ENCODE peak calls at places on chromosomes 2 and 18, in four cellular contexts. One of them, this sample, is unnamed.

GRCh38 chr2:27977623-27978312 is 87.2 kb downstream of the BABAM2 start:
- DNase-seq in H1: no peak
- DNase-seq in WTC11: no peak
- DNase-seq in K562: no peak
- DNase-seq in this sample: no peak

GRCh38 chr2:173872714-173873113 is 92.5 kb downstream of the SP3 start:
- DNase-seq in H1: no peak
- DNase-seq in K562: no peak
- DNase-seq in WTC11: no peak
- DNase-seq in this sample: no peak

GRCh38 chr2:201116115-201116958 is at the start of gene CFLAR:
- DNase-seq in K562: peak
- DNase-seq in WTC11: peak
- DNase-seq in H1: no peak
- DNase-seq in this sample: peak

GRCh38 chr2:17442334-17442733 is 75.9 kb downstream of the RAD51AP2 start:
- DNase-seq in H1: no peak
- DNase-seq in WTC11: no peak
- DNase-seq in K562: no peak
- DNase-seq in this sample: no peak

GRCh38 chr2:165762723-165763122 is 31.3 kb downstream of the GALNT3 start:
- DNase-seq in K562: no peak
- DNase-seq in WTC11: no peak
- DNase-seq in H1: no peak
- DNase-seq in this sample: no peak

GRCh38 chr2:169509230-169509917 is at the start of gene KLHL41:
- DNase-seq in H1: no peak
- DNase-seq in WTC11: no peak
- DNase-seq in K562: no peak
- DNase-seq in this sample: no peak

GRCh38 chr2:8241317-8241716 is 440.5 kb upstream of the ID2 start:
- DNase-seq in K562: no peak
- DNase-seq in WTC11: no peak
- DNase-seq in H1: no peak
- DNase-seq in this sample: no peak

GRCh38 chr2:61677306-61677705 is 139.2 kb upstream of the XPO1 start:
- DNase-seq in WTC11: no peak
- DNase-seq in H1: no peak
- DNase-seq in K562: no peak
- DNase-seq in this sample: no peak

GRCh38 chr2:46554381-46554780 is 75.0 kb downstream of the TMEM247 start:
- DNase-seq in WTC11: no peak
- DNase-seq in K562: no peak
- DNase-seq in H1: no peak
- DNase-seq in this sample: no peak

GRCh38 chr18:41145526-41145925 is 809.5 kb upstream of the PIK3C3 start:
- DNase-seq in H1: no peak
- DNase-seq in WTC11: no peak
- DNase-seq in K562: no peak
- DNase-seq in this sample: no peak

GRCh38 chr18:32958746-32959145 is 185.9 kb upstream of the KLHL14 start:
- DNase-seq in H1: no peak
- DNase-seq in K562: no peak
- DNase-seq in WTC11: no peak
- DNase-seq in this sample: no peak

GRCh38 chr18:32956591-32957310 is 183.9 kb upstream of the KLHL14 start:
- DNase-seq in H1: no peak
- DNase-seq in WTC11: no peak
- DNase-seq in K562: no peak
- DNase-seq in this sample: peak
- TF ChIP-seq TEAD4 in H1: no peak
- TF ChIP-seq TEAD4 in WTC11: no peak
- TF ChIP-seq TEAD4 in K562: no peak
- TF ChIP-seq TEAD4 in this sample: no peak

DNA sequence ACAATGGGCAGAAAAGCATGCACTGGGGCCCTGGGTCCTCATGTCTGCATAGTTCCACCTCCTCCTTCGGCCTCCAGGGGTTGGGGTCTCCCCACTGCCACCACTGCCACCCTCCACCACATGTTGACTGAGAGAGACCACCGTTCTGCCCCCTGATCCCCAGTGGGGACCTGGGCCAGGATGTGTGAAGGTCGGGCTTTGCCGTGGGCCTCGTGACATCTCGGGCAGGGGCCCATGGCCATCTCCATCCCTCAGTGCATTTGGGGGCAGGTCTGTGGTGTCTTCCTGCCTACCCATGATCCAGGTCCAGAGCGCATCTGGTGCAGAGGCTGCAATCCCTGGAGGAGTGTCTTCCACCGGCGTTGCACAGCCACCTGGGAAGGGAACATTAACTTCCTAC is 166.8 kb upstream of the POU3F3 start:
- DNase-seq in WTC11: no peak
- DNase-seq in K562: no peak
- DNase-seq in H1: no peak
- DNase-seq in this sample: no peak
- TF ChIP-seq TEAD4 in WTC11: no peak
- TF ChIP-seq TEAD4 in K562: no peak
- TF ChIP-seq TEAD4 in H1: no peak
- TF ChIP-seq TEAD4 in this sample: no peak

DNA sequence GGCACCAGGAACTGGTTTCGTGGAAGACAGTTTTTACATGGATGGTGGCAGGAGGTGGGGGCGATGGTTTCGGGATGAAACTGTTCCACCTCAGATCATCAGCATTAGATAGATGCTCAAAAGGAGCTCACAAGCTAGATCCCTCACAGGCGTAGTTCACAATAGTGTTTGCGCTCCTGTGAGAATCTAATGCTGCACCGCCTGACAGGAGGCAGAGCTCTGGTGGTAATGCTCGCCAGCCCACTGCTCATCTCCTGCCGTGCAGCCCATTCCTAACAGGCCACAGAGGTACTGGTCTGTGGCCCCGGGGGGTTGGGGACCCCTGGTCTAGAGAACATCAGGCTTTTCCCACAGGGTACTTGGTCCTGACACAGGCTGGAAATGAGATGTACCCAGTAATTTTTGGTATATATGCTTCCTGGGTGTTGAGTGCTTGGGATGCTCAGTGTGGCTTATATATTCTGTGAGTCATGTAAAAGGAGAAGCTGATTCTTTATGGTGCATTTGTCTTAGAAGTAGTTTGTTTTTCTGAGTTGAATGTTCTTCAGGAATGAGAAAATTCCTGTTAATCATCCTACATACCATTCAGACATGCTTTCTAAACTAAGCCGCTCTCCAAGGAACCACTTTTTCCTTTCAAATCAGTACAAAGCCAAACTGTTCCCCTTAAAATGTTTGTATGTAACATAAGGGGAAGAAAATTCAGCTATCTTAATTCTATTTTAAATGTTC is 121.9 kb downstream of the NCK2 start:
- DNase-seq in K562: no peak
- DNase-seq in WTC11: no peak
- DNase-seq in H1: no peak
- DNase-seq in this sample: no peak
- TF ChIP-seq TEAD4 in K562: no peak
- TF ChIP-seq TEAD4 in WTC11: no peak
- TF ChIP-seq TEAD4 in H1: no peak
- TF ChIP-seq TEAD4 in this sample: no peak

GRCh38 chr2:120398961-120399888 is 53.3 kb downstream of the INHBB start:
- DNase-seq in WTC11: no peak
- DNase-seq in K562: peak
- DNase-seq in H1: no peak
- DNase-seq in this sample: no peak
- TF ChIP-seq TEAD4 in WTC11: no peak
- TF ChIP-seq TEAD4 in K562: no peak
- TF ChIP-seq TEAD4 in H1: no peak
- TF ChIP-seq TEAD4 in this sample: no peak

DNA sequence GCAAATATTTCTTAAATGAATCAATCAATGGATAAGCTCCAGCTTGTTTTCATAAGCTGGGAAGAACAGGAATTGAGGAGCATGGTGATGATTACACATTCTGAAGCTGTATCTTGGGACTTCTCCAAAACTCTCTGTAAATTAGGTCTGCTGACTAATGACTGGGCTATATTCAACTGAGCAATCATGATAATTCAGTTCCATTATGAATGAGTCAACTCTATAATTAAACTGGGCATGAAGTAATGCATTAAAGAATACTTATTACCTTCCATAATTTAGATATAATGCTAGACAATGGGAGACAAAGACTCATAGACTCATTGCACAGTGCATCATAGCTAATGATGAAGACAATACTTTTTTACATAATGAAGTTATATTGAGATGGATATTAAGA is 207.4 kb downstream of the CBLN2 start:
- DNase-seq in H1: no peak
- DNase-seq in K562: no peak
- DNase-seq in WTC11: no peak
- DNase-seq in this sample: no peak
- TF ChIP-seq TEAD4 in H1: no peak
- TF ChIP-seq TEAD4 in K562: no peak
- TF ChIP-seq TEAD4 in WTC11: no peak
- TF ChIP-seq TEAD4 in this sample: no peak

GRCh38 chr2:241354668-241355658 is 1.1 kb upstream of the FARP2 start:
- DNase-seq in WTC11: peak
- DNase-seq in H1: peak
- DNase-seq in K562: peak
- DNase-seq in this sample: peak
- TF ChIP-seq TEAD4 in WTC11: no peak
- TF ChIP-seq TEAD4 in H1: no peak
- TF ChIP-seq TEAD4 in K562: no peak
- TF ChIP-seq TEAD4 in this sample: no peak

DNA sequence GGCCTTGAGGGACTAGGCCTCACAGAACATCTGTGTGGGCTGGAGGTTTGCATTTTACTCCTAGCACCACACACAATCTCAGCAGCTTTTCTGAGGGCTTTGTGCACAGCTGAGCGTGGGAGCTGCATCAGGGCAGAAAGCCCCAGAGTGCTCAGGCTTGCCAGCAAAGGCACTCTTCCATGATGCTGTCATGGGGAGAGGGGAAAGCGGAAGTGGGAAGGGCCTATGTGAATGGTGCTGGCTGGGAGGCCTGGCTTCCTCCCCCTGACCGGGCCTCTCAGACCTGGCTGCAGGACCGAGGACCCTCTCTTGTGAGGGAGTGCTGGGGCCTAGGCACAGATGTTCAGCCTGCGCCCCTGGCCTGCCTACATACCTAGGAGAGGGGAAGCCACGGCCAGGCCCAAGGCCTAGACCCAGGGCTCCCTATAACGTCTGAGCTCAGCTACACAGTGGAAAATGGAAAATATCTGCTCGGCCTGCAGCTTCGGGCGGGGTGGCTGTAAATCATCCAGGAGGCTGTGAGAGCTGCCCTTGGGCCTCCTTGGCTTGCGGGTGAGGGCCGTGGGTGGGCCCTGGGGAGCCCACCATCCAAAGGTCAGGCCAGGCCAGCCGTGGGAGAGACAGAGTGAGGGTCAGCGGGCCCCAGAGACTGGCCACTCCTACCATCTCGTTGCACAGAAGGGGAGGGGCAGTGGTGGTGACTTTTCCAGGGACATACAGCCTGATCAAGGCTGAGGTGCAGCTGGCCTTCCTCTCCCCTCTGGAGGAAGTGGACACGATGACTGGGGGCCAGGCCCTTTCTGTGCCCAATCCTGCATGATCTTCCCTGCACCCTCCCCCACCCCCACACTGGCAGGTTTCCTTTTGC is 22.7 kb downstream of the GLI2 start:
- DNase-seq in K562: no peak
- DNase-seq in WTC11: peak
- DNase-seq in H1: no peak
- DNase-seq in this sample: no peak
- TF ChIP-seq TEAD4 in K562: no peak
- TF ChIP-seq TEAD4 in WTC11: no peak
- TF ChIP-seq TEAD4 in H1: no peak
- TF ChIP-seq TEAD4 in this sample: no peak

DNA sequence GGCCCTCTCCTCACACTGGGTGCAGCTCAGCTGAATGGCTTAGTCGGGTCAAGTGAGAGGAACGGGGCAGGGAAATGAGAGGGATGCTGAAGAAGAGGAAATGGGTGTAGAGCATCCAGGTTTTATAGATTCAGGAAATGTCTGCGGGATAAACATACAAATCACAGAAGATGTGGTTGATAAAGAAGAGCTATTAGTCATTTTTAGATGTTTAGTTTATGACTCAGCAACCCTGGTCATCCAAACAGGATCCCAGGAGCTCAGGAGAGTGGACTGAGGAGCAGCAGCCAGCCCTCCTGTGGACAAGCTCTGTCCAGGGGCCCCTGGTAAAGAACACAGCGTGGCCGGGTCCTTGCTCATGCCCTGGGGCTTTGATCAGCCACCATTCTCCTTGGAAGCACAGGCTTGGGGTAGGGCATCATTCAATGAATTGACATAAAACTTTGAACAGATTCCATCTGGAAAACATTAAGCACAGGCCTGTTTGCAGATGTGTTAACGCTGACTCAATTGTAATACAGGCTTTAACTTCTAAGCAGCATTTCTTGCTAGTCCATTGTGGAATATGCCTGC is 83.0 kb downstream of the NPAS2 start:
- DNase-seq in K562: no peak
- DNase-seq in H1: no peak
- DNase-seq in WTC11: no peak
- DNase-seq in this sample: peak
- TF ChIP-seq TEAD4 in K562: no peak
- TF ChIP-seq TEAD4 in H1: no peak
- TF ChIP-seq TEAD4 in WTC11: no peak
- TF ChIP-seq TEAD4 in this sample: peak

GRCh38 chr2:98029718-98030222 is 34.0 kb upstream of the TMEM131 start:
- DNase-seq in H1: no peak
- DNase-seq in WTC11: no peak
- DNase-seq in K562: no peak
- DNase-seq in this sample: no peak
- TF ChIP-seq TEAD4 in H1: no peak
- TF ChIP-seq TEAD4 in WTC11: no peak
- TF ChIP-seq TEAD4 in K562: no peak
- TF ChIP-seq TEAD4 in this sample: no peak